ENCODE peak calls at places on chromosomes 13 and 19, in four cellular contexts. B is stimulated activated CD4-positive, alpha-beta T cell treated with anti-CD3 and anti-CD28 coated beads, TNF-alpha, amount 100 ng/mL, for 48 hours; K is RKO; Y is left ventricle myocardium inferior. I is an unnamed sample.

GRCh38 chr19:15048885-15049541 is at the start of gene CASP14:
- DNase-seq in B (no peak), K (no peak), Y (no peak), I (no peak)

GRCh38 chr19:6736169-6736916 is 1.0 kb downstream of the GPR108 start:
- DNase-seq in B (peak; percentile 55), K (peak; percentile 89), Y (peak; percentile 73), I (peak; percentile 77)

GRCh38 chr19:38004505-38005223 is 97.7 kb downstream of the SIPA1L3 start:
- DNase-seq in B (no peak), K (peak; percentile 56), Y (peak; percentile 77), I (peak; percentile 98)

GRCh38 chr13:51284339-51284738 is 55.2 kb upstream of the SERPINE3 start:
- DNase-seq in B (no peak), K (no peak), Y (no peak), I (no peak)

GRCh38 chr19:4647676-4648644 is 8.6 kb downstream of the TNFAIP8L1 start:
- DNase-seq in B (no peak), K (no peak), Y (peak; percentile 74), I (no peak)

GRCh38 chr13:111460548-111461444 is 140.4 kb downstream of the TEX29 start:
- DNase-seq in B (no peak), K (peak; percentile 62), Y (no peak), I (peak; percentile 69)

GRCh38 chr13:49210669-49211068 is 9.5 kb upstream of the MLNR start:
- DNase-seq in B (no peak), K (no peak), Y (no peak), I (no peak)

GRCh38 chr19:56839665-56840451 is 668 bp downstream of the PEG3 start:
- DNase-seq in B (no peak), K (no peak), Y (peak; percentile 93), I (no peak)